ENCODE peak calls at places on chromosomes 16 and 17, in four cellular contexts. G is activated B cell treated with CpG ODN at 0.5 μM for 24 hours, O is H9, A is left ventricle myocardium inferior. N is an unnamed sample.

GRCh38 chr16:30418350-30419181 is 11.2 kb downstream of the ZNF771 start:
- DNase-seq in A (no peak), G (no peak), O (no peak), N (no peak)

GRCh38 chr17:37081287-37081686 is 132.5 kb downstream of the AATF start:
- DNase-seq in O (no peak), G (no peak), A (no peak), N (no peak)

GRCh38 chr16:51149251-51149661 is 1.8 kb downstream of the SALL1 start:
- DNase-seq in A (no peak), G (no peak), O (no peak), N (no peak)

GRCh38 chr17:17990282-17990681 is 17.6 kb downstream of the DRC3 start:
- DNase-seq in O (no peak), A (no peak), G (no peak), N (no peak)

GRCh38 chr17:27414271-27414670 is 42.0 kb upstream of the KSR1 start:
- DNase-seq in G (no peak), O (no peak), A (no peak), N (no peak)

GRCh38 chr17:58415371-58416055 is 1.8 kb downstream of the RNF43 start:
- DNase-seq in A (peak), G (no peak), O (peak), N (no peak)

GRCh38 chr17:9080296-9080914 is 59.1 kb downstream of the NTN1 start:
- DNase-seq in O (no peak), G (no peak), A (no peak), N (no peak)

GRCh38 chr16:57619606-57620315 is 8.7 kb upstream of the ADGRG1 start:
- DNase-seq in O (no peak), G (no peak), A (no peak), N (peak)

GRCh38 chr16:59783191-59783590 is 1049.1 kb upstream of the GOT2 start:
- DNase-seq in A (no peak), O (no peak), G (no peak), N (no peak)

GRCh38 chr16:12802661-12803060 is 1.0 kb downstream of the CPPED1 start:
- DNase-seq in G (no peak), O (no peak), A (no peak), N (no peak)

GRCh38 chr17:32142857-32143524 is 689 bp downstream of the RHOT1 start:
- DNase-seq in G (peak), O (peak), A (peak), N (no peak)

GRCh38 chr16:27363797-27364196 is 38.2 kb upstream of the IL21R start:
- DNase-seq in A (no peak), G (no peak), O (no peak), N (no peak)

GRCh38 chr16:14378684-14379467 is 251.2 kb downstream of the PARN start:
- DNase-seq in O (no peak), G (no peak), A (no peak), N (no peak)

GRCh38 chr17:60390881-60391418 is 983 bp downstream of the USP32 start:
- DNase-seq in A (no peak), O (no peak), G (peak), N (no peak)

GRCh38 chr16:53099318-53100130 is 44.7 kb downstream of the CHD9 start:
- DNase-seq in G (peak), O (peak), A (peak), N (peak)

GRCh38 chr17:27494192-27495091 is 38.2 kb downstream of the KSR1 start:
- DNase-seq in G (no peak), O (peak), A (peak), N (peak)

GRCh38 chr17:550041-550398 is 164.6 kb downstream of the VPS53 start:
- DNase-seq in A (no peak), O (no peak), G (no peak), N (no peak)

GRCh38 chr17:44601574-44602372 is 44.5 kb downstream of the FZD2 start:
- DNase-seq in O (no peak), G (no peak), A (no peak), N (no peak)

GRCh38 chr17:77002103-77003045 is 134.2 kb downstream of the MGAT5B start:
- DNase-seq in O (no peak), G (no peak), A (no peak), N (no peak)

GRCh38 chr17:63445065-63445464 is 1.0 kb downstream of the CYB561 start:
- DNase-seq in A (no peak), G (no peak), O (no peak), N (no peak)

GRCh38 chr16:81462683-81463082 is 18.1 kb downstream of the CMIP start:
- DNase-seq in A (no peak), G (no peak), O (no peak), N (no peak)

GRCh38 chr17:46772879-46773620 is 45.4 kb downstream of the WNT3 start:
- DNase-seq in O (peak), A (no peak), G (no peak), N (no peak)

GRCh38 chr17:82330322-82331239 is 3.0 kb downstream of the SECTM1 start:
- DNase-seq in G (no peak), A (no peak), O (no peak), N (no peak)

GRCh38 chr16:24499193-24499814 is 40.1 kb upstream of the RBBP6 start:
- DNase-seq in O (peak), G (no peak), A (no peak), N (no peak)

GRCh38 chr17:51371732-51372151 is 111.4 kb downstream of the UTP18 start:
- DNase-seq in A (no peak), G (no peak), O (peak), N (peak)

GRCh38 chr16:72284042-72284789 is 112.3 kb upstream of the PMFBP1 start:
- DNase-seq in O (no peak), A (no peak), G (no peak), N (no peak)

GRCh38 chr16:57041182-57042156 is 50.9 kb upstream of the CPNE2 start:
- DNase-seq in O (no peak), G (peak), A (no peak), N (no peak)

GRCh38 chr17:3864534-3864933 is 18.5 kb upstream of the NCBP3 start:
- DNase-seq in O (no peak), G (no peak), A (no peak), N (no peak)

GRCh38 chr17:75639771-75640555 is 6.7 kb downstream of the SMIM5 start:
- DNase-seq in G (no peak), A (no peak), O (no peak), N (peak)

GRCh38 chr17:74218436-74218835 is 5.1 kb downstream of the TTYH2 start:
- DNase-seq in G (no peak), A (no peak), O (no peak), N (no peak)

GRCh38 chr17:20925091-20925490 is 117.7 kb downstream of the USP22 start:
- DNase-seq in O (no peak), G (no peak), A (no peak), N (no peak)

GRCh38 chr17:81473019-81473418 is 39.6 kb downstream of the ACTG1 start:
- DNase-seq in G (no peak), A (no peak), O (no peak), N (no peak)

GRCh38 chr16:87172632-87173031 is 144.6 kb downstream of the C16orf95 start:
- DNase-seq in G (no peak), O (no peak), A (no peak), N (no peak)
- TF ChIP-seq CTCF in G (no peak), O (peak), A (no peak), N (no peak)

GRCh38 chr16:74868035-74868434 is 93.4 kb upstream of the FA2H start:
- DNase-seq in A (no peak), G (no peak), O (no peak), N (no peak)
- TF ChIP-seq CTCF in A (no peak), G (no peak), O (no peak), N (no peak)

DNA sequence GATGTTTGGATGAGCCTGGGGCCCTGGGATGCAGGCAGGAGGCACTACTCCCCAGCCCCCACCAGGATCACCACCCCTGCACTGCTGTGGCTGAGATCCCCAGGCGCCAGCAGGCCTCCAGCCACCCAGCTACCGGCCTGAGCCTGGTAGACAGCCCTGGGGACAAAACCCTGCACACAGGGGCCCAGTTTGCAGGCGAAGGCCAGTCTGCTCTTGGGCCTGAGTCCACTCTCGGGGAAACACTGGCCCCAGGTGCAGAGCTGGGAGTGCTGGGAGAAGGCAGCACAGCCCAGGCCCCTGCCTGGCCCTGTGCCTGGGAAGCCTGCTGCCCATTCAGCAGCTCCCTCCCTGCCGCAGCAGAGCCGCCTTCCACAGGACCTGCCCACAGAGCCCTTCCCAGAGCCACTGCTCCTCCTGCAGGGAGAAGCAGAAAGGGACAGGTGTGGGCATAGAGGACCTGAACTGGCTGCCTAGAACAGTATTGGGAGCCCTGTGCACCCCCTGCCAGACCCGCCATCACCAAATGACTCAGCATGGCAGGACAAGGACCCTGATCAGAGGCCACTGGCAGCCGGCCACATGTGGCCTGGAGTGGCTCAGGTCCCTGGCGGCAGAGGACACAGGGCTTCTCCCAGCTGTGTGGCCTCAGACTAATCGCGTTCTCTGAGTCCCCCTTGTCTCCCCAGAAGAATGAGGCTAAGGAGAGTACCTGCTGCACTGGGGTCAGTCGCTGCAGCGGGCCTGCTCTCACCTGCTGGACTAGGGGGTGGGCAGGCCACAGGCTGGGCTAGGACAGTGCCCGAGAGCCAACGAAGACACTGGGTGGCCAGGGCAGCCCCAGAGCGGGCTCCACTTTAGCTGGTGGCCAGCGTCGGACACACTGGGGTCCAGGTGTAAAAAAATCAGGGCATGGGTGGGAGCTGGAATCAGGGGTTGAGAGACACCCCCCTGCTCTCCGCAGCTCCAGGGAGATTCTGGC is 10.7 kb downstream of the MSRB1 start:
- DNase-seq in G (no peak), O (peak), A (no peak), N (no peak)
- TF ChIP-seq CTCF in G (no peak), O (peak), A (peak), N (no peak)

GRCh38 chr16:88338111-88338510 is 44.6 kb upstream of the ZNF469 start:
- DNase-seq in A (no peak), G (no peak), O (no peak), N (no peak)
- TF ChIP-seq CTCF in A (no peak), G (no peak), O (peak), N (no peak)

DNA sequence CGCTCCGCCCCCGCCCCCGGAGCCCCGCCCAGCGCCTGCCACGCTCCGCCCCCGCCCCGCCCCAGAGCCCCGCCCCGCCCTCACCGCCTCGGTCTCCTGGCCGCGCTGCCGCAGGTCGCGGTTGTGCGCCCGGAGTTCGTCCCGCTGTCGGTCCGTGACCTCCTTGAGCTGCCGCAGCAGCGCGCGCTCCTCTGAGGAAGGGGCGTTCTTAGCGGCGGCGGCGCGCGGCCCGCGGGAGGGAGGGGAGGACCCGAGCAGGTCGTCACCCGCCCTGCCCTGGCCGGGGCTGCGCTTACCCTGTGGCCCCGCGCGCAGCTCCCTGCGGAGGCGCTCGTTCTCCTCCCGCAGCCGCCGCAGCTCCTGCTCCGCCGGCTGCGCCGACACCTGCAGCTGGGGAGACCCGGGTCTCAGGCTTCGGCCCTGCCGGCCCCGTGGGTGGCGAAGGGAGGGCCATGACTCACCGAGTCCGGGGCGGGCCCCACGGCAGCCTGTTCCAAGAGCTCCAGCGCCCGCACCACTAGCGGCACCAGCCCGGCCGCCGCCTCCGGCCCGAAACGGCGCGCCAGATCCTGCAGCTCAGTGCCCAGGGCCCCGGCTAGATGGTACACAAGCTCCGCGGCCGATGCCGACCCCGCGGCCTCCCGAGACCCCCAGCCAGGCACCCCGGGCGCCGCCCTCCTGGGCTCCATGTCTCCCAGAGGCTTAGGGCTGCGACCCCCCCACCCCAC is 386 bp downstream of the RILP start:
- DNase-seq in G (peak), O (no peak), A (peak), N (peak)
- TF ChIP-seq CTCF in G (no peak), O (no peak), A (no peak), N (peak)

DNA sequence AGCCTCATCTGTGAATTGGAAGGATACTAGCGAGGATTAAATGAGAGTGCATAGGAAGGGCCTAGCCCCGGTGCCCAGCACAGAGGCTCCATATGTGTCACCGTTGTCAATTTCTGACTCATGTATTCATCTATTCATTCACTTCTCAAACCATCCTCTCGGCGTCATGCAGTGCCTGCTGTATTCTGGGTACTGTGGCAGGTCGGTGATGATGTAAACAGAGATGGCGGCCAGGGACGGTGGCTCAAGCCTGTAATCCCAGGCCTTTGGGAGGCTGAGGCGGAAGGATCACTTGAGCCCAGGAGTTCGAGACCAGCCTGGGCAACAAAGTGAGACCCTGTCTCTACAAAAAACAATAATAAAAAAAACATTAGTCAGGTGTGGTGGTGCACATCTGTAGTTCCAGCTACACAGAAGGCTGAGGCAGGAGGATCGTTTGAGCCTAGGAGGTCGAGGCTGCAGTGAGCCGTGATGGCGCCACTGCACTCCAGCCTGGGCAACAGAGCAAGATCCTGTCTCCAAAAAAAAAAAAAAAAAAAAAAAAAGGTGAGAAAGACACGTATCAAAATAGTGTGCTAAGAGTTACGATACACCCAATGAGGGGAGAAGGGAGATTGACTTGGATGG is 4.3 kb upstream of the PPP1R1B start:
- DNase-seq in O (peak), G (no peak), A (no peak), N (no peak)
- TF ChIP-seq CTCF in O (no peak), G (no peak), A (no peak), N (no peak)

GRCh38 chr16:25988882-25989281 is 297.1 kb downstream of the HS3ST4 start:
- DNase-seq in A (no peak), G (no peak), O (no peak), N (no peak)
- TF ChIP-seq CTCF in A (no peak), G (no peak), O (no peak), N (no peak)

DNA sequence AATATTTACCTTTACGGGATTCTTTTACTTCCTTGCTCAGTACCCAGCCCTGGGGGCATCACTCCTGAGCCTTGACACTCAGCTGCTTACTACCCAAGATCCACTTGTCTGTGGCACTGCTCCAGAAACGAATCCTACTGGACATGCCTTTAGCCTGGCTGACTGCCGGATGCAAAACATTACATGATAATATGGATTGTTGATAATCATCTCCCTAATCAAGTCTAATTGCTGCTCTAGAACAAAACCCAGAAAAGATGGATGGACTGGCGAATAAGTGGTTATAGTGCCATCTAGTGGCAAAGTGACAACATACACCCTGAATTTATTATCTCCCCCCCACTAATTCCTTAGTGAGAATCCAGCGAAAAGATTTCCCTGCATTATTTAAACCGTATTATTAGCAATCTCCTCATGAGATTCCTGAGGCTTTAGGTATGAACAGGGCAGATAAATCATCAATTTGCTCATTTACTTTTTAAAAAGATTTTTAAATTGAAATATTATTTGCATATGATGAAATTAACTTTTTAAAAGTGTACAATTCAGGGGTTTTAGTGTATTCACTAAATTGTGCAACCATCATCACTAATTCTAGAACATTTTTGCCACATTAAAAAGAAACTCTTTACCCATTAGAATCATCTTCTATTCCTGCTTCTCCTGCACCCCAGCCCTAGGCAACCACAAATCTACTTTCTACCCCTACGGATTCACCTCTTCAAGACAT is 61.6 kb downstream of the RGS9 start:
- DNase-seq in G (no peak), A (no peak), O (no peak), N (no peak)
- TF ChIP-seq CTCF in G (peak), A (peak), O (peak), N (peak)